ENCODE peak calls at places on chromosomes 1 and 21, in eight cellular contexts. One of them, this sample, is unnamed. For H3K27me3, the result is how much of the 10 kb centered on the place peaks cover.

GRCh38 chr1:232899278-232899677 is 51.1 kb upstream of the NTPCR start:
- DNase-seq in foreskin keratinocyte: no peak
- DNase-seq in tibial artery: no peak
- DNase-seq in gastrocnemius medialis: peak
- DNase-seq in uterus: no peak
- DNase-seq in esophagus squamous epithelium: no peak
- DNase-seq in colonic mucosa: no peak
- DNase-seq in AG04450: no peak
- DNase-seq in this sample: no peak

GRCh38 chr1:162976628-162977027 is 92.5 kb upstream of the RGS4 start:
- DNase-seq in tibial artery: no peak
- DNase-seq in esophagus squamous epithelium: no peak
- DNase-seq in AG04450: no peak
- DNase-seq in foreskin keratinocyte: peak
- DNase-seq in colonic mucosa: no peak
- DNase-seq in gastrocnemius medialis: no peak
- DNase-seq in uterus: no peak
- DNase-seq in this sample: no peak

GRCh38 chr1:228095938-228096337 is 7.2 kb downstream of the C1orf35 start:
- DNase-seq in tibial artery: peak
- DNase-seq in gastrocnemius medialis: peak
- DNase-seq in colonic mucosa: no peak
- DNase-seq in esophagus squamous epithelium: no peak
- DNase-seq in AG04450: no peak
- DNase-seq in uterus: no peak
- DNase-seq in foreskin keratinocyte: no peak
- DNase-seq in this sample: no peak

GRCh38 chr1:222416001-222416791 is 131.7 kb downstream of the HHIPL2 start:
- DNase-seq in esophagus squamous epithelium: no peak
- DNase-seq in colonic mucosa: no peak
- DNase-seq in foreskin keratinocyte: no peak
- DNase-seq in AG04450: no peak
- DNase-seq in gastrocnemius medialis: no peak
- DNase-seq in uterus: no peak
- DNase-seq in tibial artery: no peak
- DNase-seq in this sample: no peak

GRCh38 chr1:90534669-90535379 is 182.3 kb downstream of the BARHL2 start:
- DNase-seq in colonic mucosa: no peak
- DNase-seq in tibial artery: no peak
- DNase-seq in gastrocnemius medialis: no peak
- DNase-seq in AG04450: no peak
- DNase-seq in foreskin keratinocyte: no peak
- DNase-seq in esophagus squamous epithelium: no peak
- DNase-seq in uterus: no peak
- DNase-seq in this sample: no peak

GRCh38 chr1:43425045-43425444 is 28.7 kb downstream of the HYI start:
- DNase-seq in AG04450: no peak
- DNase-seq in colonic mucosa: no peak
- DNase-seq in tibial artery: no peak
- DNase-seq in foreskin keratinocyte: no peak
- DNase-seq in uterus: no peak
- DNase-seq in esophagus squamous epithelium: no peak
- DNase-seq in gastrocnemius medialis: no peak
- DNase-seq in this sample: no peak

GRCh38 chr1:223248001-223248786 is 105.1 kb upstream of the TLR5 start:
- DNase-seq in foreskin keratinocyte: no peak
- DNase-seq in tibial artery: no peak
- DNase-seq in esophagus squamous epithelium: no peak
- DNase-seq in AG04450: no peak
- DNase-seq in uterus: no peak
- DNase-seq in gastrocnemius medialis: no peak
- DNase-seq in colonic mucosa: no peak
- DNase-seq in this sample: no peak

GRCh38 chr1:27858072-27858948 is 14.0 kb upstream of the THEMIS2 start:
- DNase-seq in colonic mucosa: peak
- DNase-seq in tibial artery: peak
- DNase-seq in gastrocnemius medialis: peak
- DNase-seq in uterus: peak
- DNase-seq in esophagus squamous epithelium: no peak
- DNase-seq in AG04450: peak
- DNase-seq in foreskin keratinocyte: peak
- DNase-seq in this sample: peak

GRCh38 chr1:24085546-24085945 is 26.4 kb downstream of the MYOM3 start:
- DNase-seq in uterus: no peak
- DNase-seq in gastrocnemius medialis: no peak
- DNase-seq in AG04450: no peak
- DNase-seq in colonic mucosa: no peak
- DNase-seq in foreskin keratinocyte: no peak
- DNase-seq in tibial artery: no peak
- DNase-seq in esophagus squamous epithelium: no peak
- DNase-seq in this sample: no peak

GRCh38 chr1:115782571-115783281 is 14.2 kb upstream of the CASQ2 start:
- DNase-seq in esophagus squamous epithelium: no peak
- DNase-seq in foreskin keratinocyte: peak
- DNase-seq in tibial artery: no peak
- DNase-seq in AG04450: peak
- DNase-seq in gastrocnemius medialis: no peak
- DNase-seq in colonic mucosa: no peak
- DNase-seq in uterus: no peak
- DNase-seq in this sample: no peak

GRCh38 chr1:174344162-174344561 is 103.6 kb upstream of the GPR52 start:
- DNase-seq in colonic mucosa: no peak
- DNase-seq in AG04450: no peak
- DNase-seq in gastrocnemius medialis: no peak
- DNase-seq in tibial artery: no peak
- DNase-seq in uterus: no peak
- DNase-seq in esophagus squamous epithelium: no peak
- DNase-seq in foreskin keratinocyte: no peak
- DNase-seq in this sample: no peak

GRCh38 chr1:70891444-70891843 is 156.2 kb downstream of the PTGER3 start:
- DNase-seq in colonic mucosa: no peak
- DNase-seq in AG04450: no peak
- DNase-seq in esophagus squamous epithelium: no peak
- DNase-seq in gastrocnemius medialis: no peak
- DNase-seq in uterus: no peak
- DNase-seq in tibial artery: no peak
- DNase-seq in foreskin keratinocyte: no peak
- DNase-seq in this sample: no peak

GRCh38 chr1:38891753-38892152 is 10.4 kb upstream of the GJA9 start:
- DNase-seq in foreskin keratinocyte: no peak
- DNase-seq in colonic mucosa: no peak
- DNase-seq in uterus: no peak
- DNase-seq in gastrocnemius medialis: no peak
- DNase-seq in AG04450: no peak
- DNase-seq in tibial artery: no peak
- DNase-seq in esophagus squamous epithelium: no peak
- DNase-seq in this sample: no peak

GRCh38 chr1:38889589-38889988 is 8.2 kb upstream of the GJA9 start:
- DNase-seq in foreskin keratinocyte: no peak
- DNase-seq in tibial artery: no peak
- DNase-seq in colonic mucosa: no peak
- DNase-seq in uterus: no peak
- DNase-seq in esophagus squamous epithelium: no peak
- DNase-seq in AG04450: no peak
- DNase-seq in gastrocnemius medialis: no peak
- DNase-seq in this sample: no peak

GRCh38 chr1:38892976-38893375 is 11.6 kb upstream of the GJA9 start:
- DNase-seq in colonic mucosa: no peak
- DNase-seq in AG04450: no peak
- DNase-seq in foreskin keratinocyte: no peak
- DNase-seq in esophagus squamous epithelium: no peak
- DNase-seq in uterus: no peak
- DNase-seq in tibial artery: no peak
- DNase-seq in gastrocnemius medialis: no peak
- DNase-seq in this sample: no peak

GRCh38 chr1:38885092-38885491 is 3.7 kb upstream of the GJA9 start:
- DNase-seq in AG04450: no peak
- DNase-seq in tibial artery: no peak
- DNase-seq in esophagus squamous epithelium: no peak
- DNase-seq in foreskin keratinocyte: no peak
- DNase-seq in uterus: no peak
- DNase-seq in colonic mucosa: no peak
- DNase-seq in gastrocnemius medialis: no peak
- DNase-seq in this sample: no peak

DNA sequence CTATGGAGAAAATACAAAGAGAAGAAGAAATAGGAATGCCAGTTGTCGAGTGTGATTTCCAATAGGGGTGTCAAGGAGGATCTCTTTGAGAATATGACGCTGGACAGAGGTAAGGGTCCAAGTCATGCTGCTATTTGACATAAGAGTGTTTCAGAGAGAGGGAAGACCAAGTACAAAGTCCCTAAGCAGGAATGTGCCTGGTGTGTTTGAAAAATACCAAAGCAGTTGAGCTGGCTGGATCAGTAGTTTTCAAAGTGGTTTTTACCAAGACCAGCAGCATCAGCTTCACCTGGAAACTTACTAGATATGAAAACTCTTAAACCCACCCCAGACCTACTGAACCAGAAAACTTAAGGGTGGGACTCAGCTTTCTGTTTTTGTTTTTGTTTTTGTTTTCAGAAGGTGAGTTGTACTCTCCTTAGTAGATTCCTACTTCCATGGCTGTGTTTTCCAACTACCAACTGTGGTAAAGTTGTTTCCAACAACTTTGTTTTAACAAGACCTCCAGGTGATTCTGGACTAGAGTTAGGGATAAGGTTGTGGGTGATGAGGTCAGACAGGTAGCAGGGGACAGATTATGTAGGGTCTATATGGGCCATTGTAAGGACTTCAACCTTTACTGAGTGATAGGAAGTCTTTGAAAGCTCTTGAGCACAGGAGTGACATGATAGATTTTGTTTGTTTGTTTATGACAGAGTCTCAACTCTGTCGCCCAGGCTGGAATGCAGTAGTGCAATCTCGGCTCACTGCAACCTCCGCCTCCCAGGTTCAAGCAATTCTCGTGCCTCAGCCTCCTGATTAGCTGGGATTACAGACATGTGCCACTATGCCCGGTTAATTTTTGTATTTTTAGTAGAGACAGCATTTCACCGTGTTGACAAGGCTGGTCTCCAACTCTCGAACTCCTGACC is 7.3 kb upstream of the GJA9 start:
- DNase-seq in foreskin keratinocyte: no peak
- DNase-seq in colonic mucosa: no peak
- DNase-seq in gastrocnemius medialis: no peak
- DNase-seq in uterus: no peak
- DNase-seq in AG04450: no peak
- DNase-seq in tibial artery: no peak
- DNase-seq in esophagus squamous epithelium: no peak
- DNase-seq in this sample: no peak
- TF ChIP-seq CTCF in foreskin keratinocyte: no peak
- TF ChIP-seq CTCF in colonic mucosa: no peak
- TF ChIP-seq CTCF in gastrocnemius medialis: no peak
- TF ChIP-seq CTCF in uterus: no peak
- TF ChIP-seq CTCF in AG04450: no peak
- TF ChIP-seq CTCF in tibial artery: no peak
- TF ChIP-seq CTCF in esophagus squamous epithelium: no peak
- TF ChIP-seq CTCF in this sample: no peak

GRCh38 chr1:93905051-93905450 is 4.2 kb downstream of the GCLM start:
- DNase-seq in tibial artery: no peak
- DNase-seq in foreskin keratinocyte: no peak
- DNase-seq in esophagus squamous epithelium: no peak
- DNase-seq in AG04450: no peak
- DNase-seq in colonic mucosa: no peak
- DNase-seq in uterus: no peak
- DNase-seq in gastrocnemius medialis: no peak
- DNase-seq in this sample: no peak
- H3K27ac ChIP-seq in tibial artery: no peak
- H3K27ac ChIP-seq in foreskin keratinocyte: no peak
- H3K27ac ChIP-seq in esophagus squamous epithelium: no peak
- H3K27ac ChIP-seq in AG04450: no peak
- H3K27ac ChIP-seq in colonic mucosa: no peak
- H3K27ac ChIP-seq in uterus: no peak
- H3K27ac ChIP-seq in gastrocnemius medialis: no peak
- H3K27ac ChIP-seq in this sample: no peak

GRCh38 chr21:29477941-29478340 is 179.2 kb downstream of the BACH1 start:
- DNase-seq in colonic mucosa: no peak
- DNase-seq in uterus: no peak
- DNase-seq in tibial artery: no peak
- DNase-seq in gastrocnemius medialis: no peak
- DNase-seq in AG04450: no peak
- DNase-seq in foreskin keratinocyte: no peak
- DNase-seq in esophagus squamous epithelium: no peak
- DNase-seq in this sample: no peak

GRCh38 chr21:29481081-29481480 is 182.4 kb downstream of the BACH1 start:
- DNase-seq in AG04450: no peak
- DNase-seq in uterus: no peak
- DNase-seq in foreskin keratinocyte: no peak
- DNase-seq in gastrocnemius medialis: no peak
- DNase-seq in tibial artery: no peak
- DNase-seq in esophagus squamous epithelium: no peak
- DNase-seq in colonic mucosa: no peak
- DNase-seq in this sample: no peak

GRCh38 chr21:29486306-29486705 is 187.6 kb downstream of the BACH1 start:
- DNase-seq in tibial artery: no peak
- DNase-seq in foreskin keratinocyte: no peak
- DNase-seq in uterus: no peak
- DNase-seq in esophagus squamous epithelium: no peak
- DNase-seq in colonic mucosa: no peak
- DNase-seq in gastrocnemius medialis: no peak
- DNase-seq in AG04450: no peak
- DNase-seq in this sample: no peak

GRCh38 chr21:29477347-29477746 is 178.6 kb downstream of the BACH1 start:
- DNase-seq in esophagus squamous epithelium: no peak
- DNase-seq in tibial artery: no peak
- DNase-seq in AG04450: no peak
- DNase-seq in foreskin keratinocyte: no peak
- DNase-seq in gastrocnemius medialis: no peak
- DNase-seq in colonic mucosa: no peak
- DNase-seq in uterus: no peak
- DNase-seq in this sample: no peak

GRCh38 chr21:29481641-29482040 is 182.9 kb downstream of the BACH1 start:
- DNase-seq in AG04450: peak
- DNase-seq in tibial artery: no peak
- DNase-seq in esophagus squamous epithelium: no peak
- DNase-seq in foreskin keratinocyte: no peak
- DNase-seq in uterus: no peak
- DNase-seq in gastrocnemius medialis: no peak
- DNase-seq in colonic mucosa: no peak
- DNase-seq in this sample: no peak
- H3K27me3 ChIP-seq in AG04450: under half
- H3K27me3 ChIP-seq in tibial artery: under half
- H3K27me3 ChIP-seq in esophagus squamous epithelium: under half
- H3K27me3 ChIP-seq in foreskin keratinocyte: under half
- H3K27me3 ChIP-seq in uterus: under half
- H3K27me3 ChIP-seq in gastrocnemius medialis: under half
- H3K27me3 ChIP-seq in colonic mucosa: under half
- H3K27me3 ChIP-seq in this sample: under half

GRCh38 chr1:104636581-104636980 is 886.9 kb downstream of the AMY1C start:
- DNase-seq in esophagus squamous epithelium: no peak
- DNase-seq in uterus: no peak
- DNase-seq in tibial artery: no peak
- DNase-seq in foreskin keratinocyte: no peak
- DNase-seq in colonic mucosa: no peak
- DNase-seq in gastrocnemius medialis: no peak
- DNase-seq in AG04450: no peak
- DNase-seq in this sample: no peak
- TF ChIP-seq CTCF in esophagus squamous epithelium: no peak
- TF ChIP-seq CTCF in uterus: no peak
- TF ChIP-seq CTCF in tibial artery: no peak
- TF ChIP-seq CTCF in foreskin keratinocyte: no peak
- TF ChIP-seq CTCF in colonic mucosa: no peak
- TF ChIP-seq CTCF in gastrocnemius medialis: no peak
- TF ChIP-seq CTCF in AG04450: no peak
- TF ChIP-seq CTCF in this sample: no peak

This sample was measured in right atrium auricular region.